ENCODE peak calls at places on chromosome 22, in eight cellular contexts. W is GM12865, B is uterus, J is Karpas-422, L is cardiac fibroblast, A is skeletal muscle cell, C is LNCaP clone FGC, K is endodermal cell. T is an unnamed sample.

GRCh38 chr22:39176673-39177455 is 24.4 kb upstream of the CBX7 start:
- DNase-seq in J (no peak), K (peak), C (no peak), W (no peak), B (no peak), A (no peak), L (no peak), T (no peak)

GRCh38 chr22:25375683-25376082 is 156.2 kb downstream of the CRYBB2 start:
- DNase-seq in K (peak), L (no peak), A (no peak), W (no peak), B (no peak), C (no peak), J (no peak), T (no peak)

GRCh38 chr22:43239956-43240355 is 53.0 kb upstream of the TTLL12 start:
- DNase-seq in K (no peak), B (no peak), L (no peak), W (no peak), J (no peak), A (no peak), C (no peak), T (no peak)

GRCh38 chr22:22840778-22841177 is 46.8 kb upstream of the IGLL5 start:
- DNase-seq in A (no peak), K (no peak), C (no peak), B (no peak), L (no peak), J (peak), W (no peak), T (no peak)

GRCh38 chr22:40037320-40037719 is 42.6 kb downstream of the FAM83F start:
- DNase-seq in B (no peak), J (no peak), C (no peak), W (no peak), A (no peak), L (no peak), K (no peak), T (no peak)

GRCh38 chr22:37525073-37525745 is 6.0 kb upstream of the CARD10 start:
- DNase-seq in A (peak), C (no peak), L (peak), W (no peak), K (no peak), J (no peak), B (no peak), T (no peak)

GRCh38 chr22:21447694-21448402 is 19.3 kb upstream of the TMEM191C start:
- DNase-seq in B (no peak), J (peak), K (peak), A (no peak), W (no peak), L (no peak), C (no peak), T (no peak)

GRCh38 chr22:21991309-21991596 is 8.7 kb upstream of the TOP3B start:
- DNase-seq in W (no peak), B (no peak), A (no peak), L (no peak), K (no peak), J (no peak), C (no peak), T (no peak)

GRCh38 chr22:32309585-32310251 is 47.9 kb upstream of the RFPL3 start:
- DNase-seq in K (no peak), J (no peak), L (no peak), C (no peak), W (no peak), A (no peak), B (no peak), T (no peak)

GRCh38 chr22:45978275-45978713 is 1.3 kb upstream of the WNT7B start:
- DNase-seq in J (no peak), C (no peak), B (no peak), W (no peak), A (no peak), L (no peak), K (no peak), T (no peak)

GRCh38 chr22:45977551-45978274 is 751 bp upstream of the WNT7B start:
- DNase-seq in A (no peak), J (no peak), C (no peak), W (no peak), B (no peak), K (peak), L (peak), T (no peak)

GRCh38 chr22:45975266-45976161 is 1.4 kb downstream of the WNT7B start:
- DNase-seq in A (no peak), K (peak), W (no peak), C (no peak), B (no peak), L (no peak), J (no peak), T (no peak)

GRCh38 chr22:45976351-45977002 is 485 bp downstream of the WNT7B start:
- DNase-seq in W (no peak), C (no peak), K (no peak), L (no peak), A (no peak), J (no peak), B (no peak), T (no peak)

GRCh38 chr22:45977003-45977395 is at the start of gene WNT7B:
- DNase-seq in C (no peak), L (no peak), B (no peak), J (no peak), W (no peak), A (no peak), K (peak), T (no peak)
- H3K4me3 ChIP-seq in C (peak), L (no peak), B (peak), J (no peak), W (no peak), A (peak), K (no peak), T (no peak)

GRCh38 chr22:26981111-26981510 is 323.7 kb downstream of the MIAT start:
- DNase-seq in W (no peak), J (no peak), K (no peak), C (no peak), A (no peak), B (peak), L (no peak), T (no peak)
- H3K4me3 ChIP-seq in W (no peak), J (no peak), K (no peak), C (no peak), A (no peak), B (no peak), L (no peak), T (no peak)

DNA sequence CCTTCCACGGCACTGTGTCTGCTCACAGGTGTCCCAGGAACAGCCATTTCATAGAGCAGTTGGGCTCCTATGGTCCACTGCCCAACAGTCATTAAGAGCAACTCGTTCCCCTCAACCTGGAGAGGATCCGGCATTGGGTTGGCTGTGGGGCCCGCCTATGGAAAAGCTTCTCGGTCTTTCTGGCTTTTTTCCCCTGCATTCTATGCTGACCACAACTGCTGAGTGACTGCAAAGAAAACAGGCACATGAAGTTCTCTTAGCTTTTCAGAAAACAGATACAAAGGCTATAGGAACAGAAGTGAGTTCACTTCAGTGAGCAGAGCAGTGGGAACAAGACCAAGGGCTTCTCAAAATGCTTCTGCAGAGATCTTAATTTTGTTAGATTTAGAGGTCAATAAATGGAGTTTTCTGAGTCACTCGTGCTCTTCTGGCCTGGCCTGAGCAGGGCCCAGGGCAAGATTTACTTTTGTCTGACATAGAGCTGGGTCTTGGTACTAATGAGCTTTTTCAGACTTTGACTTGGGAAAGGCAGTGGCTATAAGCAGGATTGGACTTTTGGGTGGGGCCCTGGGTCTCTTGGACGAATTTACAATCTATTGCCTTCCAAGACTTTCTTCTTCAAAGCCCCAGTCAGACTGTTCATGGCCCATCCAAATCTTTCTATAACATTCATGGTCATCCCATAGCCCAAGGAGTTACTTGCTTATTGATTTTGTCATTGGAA is 13.6 kb upstream of the APOL5 start:
- DNase-seq in W (no peak), L (no peak), J (no peak), C (no peak), A (peak), K (no peak), B (no peak), T (no peak)
- H3K4me3 ChIP-seq in W (no peak), L (no peak), J (no peak), C (no peak), A (no peak), K (no peak), B (no peak), T (no peak)

DNA sequence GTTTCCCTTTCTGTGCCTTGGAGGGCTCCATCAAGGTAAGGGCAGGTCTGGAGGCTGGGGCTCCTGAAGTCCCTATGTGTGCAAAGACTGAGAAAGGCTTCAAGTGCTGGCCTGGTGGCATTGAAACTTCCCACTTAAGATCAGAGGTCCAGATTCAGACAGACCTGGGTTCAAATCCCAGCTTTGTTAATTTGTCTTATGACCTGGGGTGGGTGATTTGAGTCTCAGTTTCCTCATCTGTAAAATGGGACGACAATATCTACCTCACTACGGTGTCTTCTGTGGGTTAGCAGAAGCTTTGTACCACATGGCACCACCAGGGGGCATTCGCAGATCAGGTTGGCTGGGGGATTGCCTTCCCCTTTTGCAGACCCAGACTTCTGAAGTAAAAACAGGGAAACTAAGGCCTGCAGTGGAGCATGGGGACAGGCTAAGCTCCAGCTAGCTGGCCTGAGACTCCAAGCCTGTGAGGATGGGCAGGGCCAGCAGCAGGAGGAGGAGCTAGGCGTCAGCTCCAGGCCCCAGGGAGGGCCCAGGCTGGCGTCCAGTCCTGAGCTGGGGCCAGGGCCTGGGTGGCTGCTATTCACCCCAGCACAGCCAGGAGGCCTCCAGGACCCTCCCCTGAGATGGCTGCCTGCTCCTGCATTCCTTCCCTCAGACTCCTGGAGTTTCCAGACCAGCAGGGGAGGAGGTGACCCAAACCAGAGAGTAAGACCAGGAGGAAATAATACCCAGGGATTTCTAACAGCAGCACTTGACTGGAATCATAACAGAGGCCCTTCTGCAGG is 1.5 kb downstream of the CASTOR1 start:
- DNase-seq in L (peak), J (peak), C (peak), B (peak), A (peak), W (peak), K (peak), T (peak)
- H3K4me3 ChIP-seq in L (peak), J (peak), C (peak), B (peak), A (peak), W (no peak), K (peak), T (peak)

GRCh38 chr22:49972163-49973017 is 11.8 kb downstream of the PIM3 start:
- DNase-seq in L (no peak), C (no peak), B (peak), A (no peak), K (peak), W (no peak), J (no peak), T (no peak)
- H3K4me3 ChIP-seq in L (no peak), C (no peak), B (no peak), A (no peak), K (no peak), W (peak), J (no peak), T (no peak)

GRCh38 chr22:24069721-24070120 is 58.6 kb downstream of the CABIN1 start:
- DNase-seq in C (no peak), L (no peak), J (no peak), W (no peak), B (no peak), K (no peak), A (no peak), T (no peak)
- H3K4me3 ChIP-seq in C (no peak), L (no peak), J (no peak), W (no peak), B (no peak), K (no peak), A (no peak), T (no peak)

DNA sequence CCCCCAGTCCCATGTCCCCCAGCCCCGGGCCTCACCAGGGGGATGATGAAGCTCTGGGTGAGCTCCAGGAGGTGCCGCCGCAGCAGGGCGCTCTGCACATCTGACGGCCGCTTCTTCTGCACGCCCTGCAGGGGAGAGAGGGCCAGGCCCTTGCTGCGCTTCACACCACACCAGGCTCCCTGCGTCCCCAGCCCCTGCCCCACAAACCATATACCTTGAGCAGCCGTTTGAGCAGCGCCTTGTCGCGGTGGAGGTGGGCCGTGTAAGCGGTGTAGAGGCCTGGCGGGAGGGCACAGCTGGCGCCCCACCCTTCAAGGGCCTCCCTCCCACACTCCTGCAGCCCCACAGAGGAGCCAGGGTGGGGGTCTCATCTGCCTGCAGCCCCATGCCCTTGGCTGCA is 6.2 kb upstream of the PLXNB2 start:
- DNase-seq in J (no peak), C (no peak), W (no peak), B (no peak), A (no peak), L (no peak), K (no peak), T (no peak)
- H3K4me3 ChIP-seq in J (no peak), C (no peak), W (peak), B (no peak), A (no peak), L (no peak), K (no peak), T (no peak)

GRCh38 chr22:35834080-35834479 is 116.4 kb downstream of the APOL5 start:
- DNase-seq in B (no peak), A (no peak), J (no peak), W (no peak), L (no peak), C (no peak), K (no peak), T (no peak)
- H3K4me3 ChIP-seq in B (no peak), A (peak), J (no peak), W (no peak), L (no peak), C (no peak), K (peak), T (no peak)

DNA sequence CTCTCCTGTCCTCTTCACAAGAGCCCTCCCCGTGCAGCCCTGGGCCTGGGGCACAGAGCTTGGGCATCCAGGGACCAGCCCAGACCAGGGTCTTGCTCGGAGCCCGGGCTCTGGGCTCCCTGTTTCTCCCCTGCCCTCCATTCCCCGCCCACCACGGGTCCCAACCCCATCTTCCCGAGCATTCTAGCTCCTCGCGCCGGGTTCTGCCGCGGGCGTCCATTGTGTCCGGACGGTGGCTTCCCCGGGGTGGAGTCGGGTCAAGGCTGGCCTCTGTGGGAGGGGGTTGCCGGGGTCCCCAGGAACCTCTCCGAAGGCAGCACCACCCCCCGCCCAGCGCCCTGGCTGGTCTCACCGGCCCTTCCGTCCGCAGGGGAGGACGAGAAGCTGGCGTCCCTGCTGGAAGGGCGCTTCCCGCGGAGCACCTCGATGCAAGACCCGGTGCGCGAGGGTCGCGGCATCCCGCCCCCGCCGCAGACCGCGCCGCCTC is 18.1 kb upstream of the ACR start:
- DNase-seq in A (no peak), L (no peak), C (no peak), K (no peak), J (no peak), W (no peak), B (no peak), T (no peak)
- H3K4me3 ChIP-seq in A (no peak), L (no peak), C (no peak), K (no peak), J (no peak), W (no peak), B (no peak), T (no peak)

T was measured in Jurkat, Clone E6-1.